ENCODE peak calls at places on chromosomes 13 and 19, in six cellular contexts. G is ascending aorta, O is A549, X is Peyer's patch, J is right lobe of liver, N is transverse colon. M is an unnamed sample.

GRCh38 chr13:113650275-113650674 is 7.7 kb downstream of the ATP4B start:
- DNase-seq in G (no peak), O (no peak), X (no peak), J (peak; percentile 37), N (peak; percentile 4), M (no peak)

GRCh38 chr13:110485604-110486003 is 75.9 kb downstream of the RAB20 start:
- DNase-seq in G (no peak), O (no peak), X (no peak), J (no peak), N (no peak), M (peak; percentile 27)

GRCh38 chr19:12970070-12970820 is 869 bp downstream of the DAND5 start:
- DNase-seq in G (no peak), O (no peak), X (no peak), J (no peak), N (no peak), M (no peak)

GRCh38 chr19:40763963-40764362 is 11.4 kb upstream of the MIA start:
- DNase-seq in G (no peak), O (no peak), X (no peak), J (no peak), N (no peak), M (no peak)

GRCh38 chr13:73987618-73988017 is 146.6 kb downstream of the KLF12 start:
- DNase-seq in G (no peak), O (no peak), X (no peak), J (no peak), N (no peak), M (no peak)

GRCh38 chr13:32164622-32165268 is 133.2 kb downstream of the FRY start:
- DNase-seq in G (no peak), O (peak; percentile 76), X (no peak), J (no peak), N (no peak), M (peak; percentile 45)

GRCh38 chr13:31790992-31791391 is 51.7 kb downstream of the RXFP2 start:
- DNase-seq in G (no peak), O (no peak), X (no peak), J (no peak), N (no peak), M (no peak)

GRCh38 chr13:48813518-48813917 is 159.8 kb downstream of the CYSLTR2 start:
- DNase-seq in G (no peak), O (no peak), X (no peak), J (no peak), N (no peak), M (no peak)

GRCh38 chr13:98944336-98944735 is 33.5 kb downstream of the DOCK9 start:
- DNase-seq in G (no peak), O (no peak), X (no peak), J (no peak), N (no peak), M (no peak)

GRCh38 chr19:34269968-34270621 is 15.7 kb downstream of the GARRE1 start:
- DNase-seq in G (peak; percentile 59), O (peak; percentile 54), X (peak; percentile 80), J (no peak), N (peak; percentile 51), M (no peak)

GRCh38 chr19:17654993-17655392 is 33.2 kb downstream of the UNC13A start:
- DNase-seq in G (no peak), O (peak; percentile 39), X (no peak), J (no peak), N (peak; percentile 38), M (no peak)

GRCh38 chr19:34366670-34367423 is 1.9 kb downstream of the GPI start:
- DNase-seq in G (no peak), O (no peak), X (no peak), J (no peak), N (no peak), M (peak; percentile 15)

GRCh38 chr13:49419292-49419691 is 24.6 kb downstream of the CAB39L start:
- DNase-seq in G (no peak), O (no peak), X (no peak), J (no peak), N (no peak), M (no peak)

GRCh38 chr13:112861876-112862615 is 107.0 kb upstream of the MCF2L start:
- DNase-seq in G (no peak), O (no peak), X (no peak), J (no peak), N (no peak), M (no peak)

GRCh38 chr13:27634791-27635190 is 13.1 kb downstream of the POLR1D start:
- DNase-seq in G (no peak), O (no peak), X (no peak), J (no peak), N (no peak), M (no peak)

GRCh38 chr19:17328517-17329060 is 6.1 kb downstream of the ANO8 start:
- DNase-seq in G (no peak), O (no peak), X (peak; percentile 39), J (no peak), N (no peak), M (no peak)

GRCh38 chr13:52112606-52113005 is 16.3 kb downstream of the NEK5 start:
- DNase-seq in G (no peak), O (no peak), X (no peak), J (no peak), N (no peak), M (no peak)

GRCh38 chr13:42001580-42001979 is 40.7 kb upstream of the VWA8 start:
- DNase-seq in G (no peak), O (peak; percentile 33), X (no peak), J (no peak), N (no peak), M (no peak)

GRCh38 chr13:95267662-95268369 is 33.4 kb downstream of the ABCC4 start:
- DNase-seq in G (no peak), O (peak; percentile 85), X (no peak), J (no peak), N (peak; percentile 40), M (peak; percentile 77)

GRCh38 chr13:66618702-66619101 is 611.4 kb downstream of the PCDH9 start:
- DNase-seq in G (no peak), O (peak; percentile 36), X (no peak), J (no peak), N (no peak), M (peak; percentile 22)

GRCh38 chr13:31595568-31595967 is 143.8 kb upstream of the RXFP2 start:
- DNase-seq in G (no peak), O (no peak), X (no peak), J (no peak), N (no peak), M (no peak)

GRCh38 chr13:85693889-85694511 is 105.2 kb downstream of the SLITRK6 start:
- DNase-seq in G (no peak), O (peak; percentile 64), X (no peak), J (no peak), N (no peak), M (no peak)

GRCh38 chr19:8209965-8210659 is 942 bp downstream of the CERS4 start:
- DNase-seq in G (no peak), O (no peak), X (no peak), J (peak; percentile 60), N (no peak), M (no peak)

GRCh38 chr19:51640371-51640770 is 6.3 kb downstream of the SIGLEC14 start:
- DNase-seq in G (no peak), O (no peak), X (no peak), J (no peak), N (no peak), M (no peak)

GRCh38 chr19:51639916-51640315 is 6.7 kb downstream of the SIGLEC14 start:
- DNase-seq in G (no peak), O (no peak), X (no peak), J (no peak), N (no peak), M (no peak)

GRCh38 chr19:51632126-51632525 is 1.9 kb upstream of the SIGLEC5 start:
- DNase-seq in G (no peak), O (no peak), X (no peak), J (no peak), N (no peak), M (no peak)

GRCh38 chr19:51641648-51642047 is 5.0 kb downstream of the SIGLEC14 start:
- DNase-seq in G (no peak), O (no peak), X (no peak), J (no peak), N (no peak), M (no peak)

DNA sequence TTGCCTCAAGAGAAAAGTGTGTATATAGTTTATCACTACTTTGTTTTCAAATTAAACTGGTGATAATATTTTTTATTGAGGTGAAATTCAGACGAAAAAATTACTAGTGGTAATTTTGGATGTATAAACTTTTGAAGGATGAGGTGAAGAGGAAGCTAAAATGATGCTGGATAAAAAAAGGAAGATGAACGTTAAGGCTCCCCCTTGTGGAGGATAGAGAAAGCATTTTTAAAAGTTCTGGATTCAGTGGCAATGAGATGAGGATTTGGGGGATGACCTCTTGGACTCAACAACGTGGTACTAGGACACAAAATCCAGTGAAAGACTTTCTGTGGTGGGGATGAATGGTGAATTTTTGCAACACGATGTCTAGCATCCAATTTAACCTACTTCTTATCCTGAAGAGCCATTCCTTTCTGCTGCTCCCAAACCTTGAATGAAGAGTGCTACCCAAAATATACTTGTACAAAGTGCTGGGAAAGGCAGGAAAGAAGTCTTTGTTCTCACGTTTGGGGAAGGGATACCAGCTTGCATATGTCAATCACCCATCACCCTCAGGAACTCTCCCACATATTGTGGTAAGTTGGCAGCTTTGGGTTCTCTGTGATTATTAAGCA is 7.3 kb upstream of the SIGLEC5 start:
- DNase-seq in G (no peak), O (peak; percentile 31), X (no peak), J (no peak), N (no peak), M (no peak)
- TF ChIP-seq CTCF in G (no peak), O (peak; percentile 41), X (no peak), J (peak; percentile 43), N (peak; percentile 10), M (no peak)

GRCh38 chr19:44032001-44032610 is 6.9 kb downstream of the ZNF222 start:
- DNase-seq in G (no peak), O (no peak), X (no peak), J (no peak), N (no peak), M (no peak)
- H3K4me3 ChIP-seq in G (no peak overlapping the region), O (no peak overlapping the region), X (no peak overlapping the region), J (no peak overlapping the region), N (no peak overlapping the region), M (no peak overlapping the region)

DNA sequence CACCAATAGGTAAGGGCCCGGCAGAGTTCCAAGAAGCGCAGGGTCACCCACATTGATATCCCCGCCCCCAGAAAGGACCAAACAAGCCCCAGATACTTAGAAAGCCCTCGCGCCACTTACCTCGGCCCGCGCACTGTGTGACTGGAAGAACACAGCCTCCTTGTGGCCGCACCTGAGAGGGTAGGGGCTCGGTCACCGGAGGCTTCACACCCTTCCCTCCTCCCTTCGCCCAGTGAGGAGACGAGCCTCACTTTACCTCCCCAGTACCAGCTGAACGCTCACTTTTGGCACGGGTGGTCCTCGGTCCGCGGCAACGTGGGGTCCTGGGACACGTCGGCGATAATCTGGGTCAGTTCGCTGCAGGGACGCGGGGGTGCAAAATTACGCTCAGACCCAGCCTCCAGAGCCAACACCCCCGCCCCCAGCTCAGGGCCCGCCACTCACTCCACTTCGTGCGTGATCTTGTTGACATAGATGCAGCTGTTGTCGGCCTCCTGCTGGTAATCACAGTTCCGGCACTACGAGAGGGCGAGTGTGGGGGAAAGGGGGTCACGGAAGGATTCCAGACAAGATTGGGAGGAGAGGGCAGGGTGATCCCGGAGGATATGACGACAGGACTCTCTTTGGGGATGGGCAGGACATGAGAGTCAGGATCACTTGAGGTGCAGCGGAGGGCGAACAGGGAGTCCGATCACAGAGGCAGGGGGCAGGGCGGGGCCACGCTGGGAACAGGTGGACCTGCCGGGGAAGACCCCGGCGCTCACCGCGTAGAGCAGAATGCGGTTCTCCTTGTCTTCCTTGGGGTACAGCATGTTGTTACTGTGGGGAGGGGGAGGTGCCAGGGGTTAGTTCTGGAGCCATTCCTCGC is 546 bp downstream of the POLR2I start:
- DNase-seq in G (no peak), O (peak; percentile 67), X (peak; percentile 19), J (no peak), N (peak; percentile 32), M (no peak)
- TF ChIP-seq CTCF in G (no peak), O (no peak), X (no peak), J (no peak), N (no peak), M (peak; percentile 27)

GRCh38 chr19:30284885-30285284 is 87.3 kb upstream of the ZNF536 start:
- DNase-seq in G (no peak), O (no peak), X (no peak), J (no peak), N (no peak), M (no peak)
- H3K4me3 ChIP-seq in G (no peak overlapping the region), O (no peak overlapping the region), X (no peak overlapping the region), J (no peak overlapping the region), N (no peak overlapping the region), M (no peak overlapping the region)

M was measured in astrocyte of the cerebellum.